ENCODE peak calls at places on chromosome 21, in five cellular contexts. J is myocyte, B is NCI-H748 treated with DMSO at 0.1 percent for 48 hours, Y is A549, H is neural progenitor cell. R is an unnamed sample.
A peak's percentile ranks its signal among the peaks of the same experiment; 100 is the strongest.

GRCh38 chr21:42002421-42002958 is 7.7 kb downstream of the ZBTB21 start:
- DNase-seq in B (no peak), J (peak; percentile 19), Y (no peak), H (no peak), R (no peak)

GRCh38 chr21:36788116-36788515 is 89.2 kb downstream of the SIM2 start:
- DNase-seq in Y (peak; percentile 50), J (peak; percentile 65), B (no peak), H (no peak), R (no peak)

GRCh38 chr21:46000731-46001641 is 19.4 kb downstream of the COL6A1 start:
- DNase-seq in B (no peak), H (no peak), J (no peak), Y (no peak), R (peak; percentile 14)

GRCh38 chr21:44737706-44738354 is 26.5 kb upstream of the TSPEAR start:
- DNase-seq in B (no peak), H (peak; percentile 39), J (peak; percentile 41), Y (no peak), R (no peak)

GRCh38 chr21:34967509-34968289 is 81.4 kb downstream of the RUNX1 start:
- DNase-seq in J (peak; percentile 37), H (no peak), Y (peak; percentile 1), B (no peak), R (no peak)

GRCh38 chr21:22356663-22357062 is 1358.5 kb downstream of the NCAM2 start:
- DNase-seq in Y (no peak), H (no peak), B (no peak), J (no peak), R (no peak)

GRCh38 chr21:39033878-39034589 is 149.2 kb downstream of the PSMG1 start:
- DNase-seq in B (no peak), Y (no peak), J (no peak), H (no peak), R (no peak)

GRCh38 chr21:42980959-42981523 is 6.7 kb downstream of the PKNOX1 start:
- DNase-seq in H (no peak), B (no peak), J (no peak), Y (no peak), R (peak; percentile 41)

GRCh38 chr21:45618287-45618686 is 25.2 kb upstream of the PCBP3 start:
- DNase-seq in B (no peak), H (peak; percentile 23), Y (no peak), J (peak; percentile 45), R (peak; percentile 99)

GRCh38 chr21:42401820-42402251 is 1.9 kb upstream of the UBASH3A start:
- DNase-seq in H (no peak), J (no peak), Y (no peak), B (no peak), R (no peak)

GRCh38 chr21:43842742-43843141 is 22.3 kb upstream of the AGPAT3 start:
- DNase-seq in J (no peak), B (no peak), H (no peak), Y (no peak), R (no peak)

GRCh38 chr21:32412162-32412997 is at the start of gene EVA1C:
- DNase-seq in J (peak; percentile 40), H (peak; percentile 63), B (peak; percentile 63), Y (peak; percentile 51), R (no peak)

GRCh38 chr21:43851593-43851992 is 13.4 kb upstream of the AGPAT3 start:
- DNase-seq in B (no peak), Y (no peak), J (no peak), H (no peak), R (peak; percentile 56)

GRCh38 chr21:33299181-33299752 is 25.5 kb upstream of the IFNAR1 start:
- DNase-seq in H (no peak), Y (no peak), B (no peak), J (no peak), R (no peak)

GRCh38 chr21:46029201-46029924 is 47.8 kb downstream of the COL6A1 start:
- DNase-seq in H (no peak), Y (no peak), B (no peak), J (no peak), R (no peak)

GRCh38 chr21:14877581-14878228 is 187.1 kb downstream of the NRIP1 start:
- DNase-seq in B (no peak), J (no peak), H (no peak), Y (no peak), R (no peak)

GRCh38 chr21:41884501-41885030 is 5.4 kb upstream of the PRDM15 start:
- DNase-seq in J (no peak), B (no peak), H (no peak), Y (no peak), R (no peak)